ENCODE peak calls at places on chromosome 3, in six cellular contexts. A, Z, G, C, B and Y are unnamed samples.

GRCh38 chr3:12954891-12955650 is 113.7 kb upstream of the RPL32 start:
- DNase-seq in A (no peak), Z (peak; percentile 88), G (no peak), C (no peak), B (no peak), Y (peak; percentile 75)

GRCh38 chr3:50616003-50616769 is 765 bp upstream of the MAPKAPK3 start:
- DNase-seq in A (peak; percentile 80), Z (peak; percentile 90), G (peak; percentile 74), C (no peak), B (peak; percentile 90), Y (peak; percentile 82)

GRCh38 chr3:140242818-140243276 is 307.9 kb downstream of the CLSTN2 start:
- DNase-seq in A (no peak), Z (no peak), G (no peak), C (no peak), B (no peak), Y (no peak)

GRCh38 chr3:184231671-184232070 is 2.3 kb downstream of the VWA5B2 start:
- DNase-seq in A (no peak), Z (no peak), G (no peak), C (no peak), B (no peak), Y (no peak)

GRCh38 chr3:127304121-127304744 is 16.4 kb upstream of the PRR20G start:
- DNase-seq in A (peak; percentile 8), Z (peak; percentile 80), G (peak; percentile 69), C (no peak), B (no peak), Y (no peak)

GRCh38 chr3:32410367-32411246 is 19.0 kb downstream of the CMTM7 start:
- DNase-seq in A (no peak), Z (no peak), G (no peak), C (no peak), B (no peak), Y (peak; percentile 40)

GRCh38 chr3:183981990-183982658 is 35.6 kb downstream of the ABCC5 start:
- DNase-seq in A (no peak), Z (no peak), G (no peak), C (no peak), B (no peak), Y (no peak)

GRCh38 chr3:170768334-170768801 is 101.6 kb downstream of the RPL22L1 start:
- DNase-seq in A (no peak), Z (no peak), G (no peak), C (no peak), B (no peak), Y (no peak)

GRCh38 chr3:152595975-152596832 is 238.7 kb upstream of the P2RY1 start:
- DNase-seq in A (peak; percentile 81), Z (no peak), G (peak; percentile 43), C (peak; percentile 88), B (no peak), Y (peak; percentile 50)

GRCh38 chr3:179148446-179149238 is 485 bp downstream of the PIK3CA start:
- DNase-seq in A (peak; percentile 55), Z (peak; percentile 71), G (peak; percentile 7), C (no peak), B (peak; percentile 76), Y (peak; percentile 37)

GRCh38 chr3:12508316-12508715 is 24.0 kb downstream of the TSEN2 start:
- DNase-seq in A (no peak), Z (no peak), G (no peak), C (no peak), B (no peak), Y (no peak)

GRCh38 chr3:96814581-96815567 is at the start of gene EPHA6:
- DNase-seq in A (no peak), Z (peak; percentile 19), G (no peak), C (no peak), B (peak; percentile 65), Y (no peak)

GRCh38 chr3:76044601-76045600 is 259.6 kb upstream of the ZNF717 start:
- DNase-seq in A (no peak), Z (peak; percentile 27), G (no peak), C (no peak), B (peak; percentile 74), Y (no peak)

GRCh38 chr3:1954632-1955031 is 144.0 kb upstream of the CNTN4 start:
- DNase-seq in A (no peak), Z (no peak), G (no peak), C (no peak), B (no peak), Y (no peak)

GRCh38 chr3:134356411-134357040 is 17.7 kb downstream of the AMOTL2 start:
- DNase-seq in A (no peak), Z (no peak), G (no peak), C (no peak), B (no peak), Y (no peak)

GRCh38 chr3:169348276-169348675 is 315.2 kb downstream of the MECOM start:
- DNase-seq in A (no peak), Z (no peak), G (no peak), C (no peak), B (no peak), Y (no peak)

GRCh38 chr3:146157325-146158060 is 3.5 kb downstream of the PLOD2 start:
- DNase-seq in A (no peak), Z (no peak), G (no peak), C (no peak), B (no peak), Y (no peak)

GRCh38 chr3:42572278-42572677 is 9.5 kb downstream of the SEC22C start:
- DNase-seq in A (peak; percentile 74), Z (peak; percentile 58), G (peak; percentile 62), C (no peak), B (peak; percentile 74), Y (peak; percentile 47)

GRCh38 chr3:159711560-159712333 is 276.9 kb upstream of the IL12A start:
- DNase-seq in A (no peak), Z (peak; percentile 16), G (no peak), C (no peak), B (no peak), Y (no peak)

GRCh38 chr3:48952510-48953118 is 34.0 kb downstream of the ARIH2 start:
- DNase-seq in A (no peak), Z (peak; percentile 36), G (peak; percentile 45), C (no peak), B (peak; percentile 79), Y (peak; percentile 18)

GRCh38 chr3:48945856-48946549 is 27.4 kb downstream of the ARIH2 start:
- DNase-seq in A (no peak), Z (no peak), G (no peak), C (no peak), B (no peak), Y (no peak)

GRCh38 chr3:48950051-48950450 is 31.4 kb downstream of the ARIH2 start:
- DNase-seq in A (no peak), Z (no peak), G (no peak), C (no peak), B (no peak), Y (no peak)

GRCh38 chr3:48945432-48945831 is 26.8 kb downstream of the ARIH2 start:
- DNase-seq in A (no peak), Z (no peak), G (no peak), C (no peak), B (no peak), Y (no peak)

GRCh38 chr3:48949376-48949717 is 30.7 kb downstream of the ARIH2 start:
- DNase-seq in A (no peak), Z (no peak), G (no peak), C (no peak), B (no peak), Y (no peak)
- H3K27ac ChIP-seq in A (no peak overlapping the region), Z (no peak overlapping the region), G (no peak overlapping the region), C (no peak overlapping the region), B (no peak overlapping the region), Y (no peak overlapping the region)

DNA sequence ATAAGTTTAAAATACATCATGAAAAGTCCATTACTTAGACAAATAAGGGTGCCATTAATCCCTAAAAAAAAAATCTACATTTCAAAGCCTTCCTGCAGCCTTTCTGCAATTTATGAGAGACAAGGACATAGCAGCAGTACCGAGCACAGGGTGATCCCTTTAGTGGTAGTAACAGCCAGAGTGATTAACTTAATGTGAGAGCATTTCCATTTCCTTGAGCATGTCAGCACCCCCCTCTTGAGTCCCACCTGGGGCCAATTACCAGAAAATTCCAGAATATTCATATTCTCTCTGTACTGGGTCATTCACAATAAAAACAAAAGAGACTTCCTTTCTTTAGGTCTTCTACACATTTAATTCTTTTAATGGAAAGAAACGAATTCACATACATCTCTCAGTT is 546.9 kb upstream of the CCDC54 start:
- DNase-seq in A (no peak), Z (no peak), G (no peak), C (no peak), B (no peak), Y (no peak)
- TF ChIP-seq CTCF in A (no peak), Z (no peak), G (no peak), C (no peak), B (no peak), Y (no peak)

DNA sequence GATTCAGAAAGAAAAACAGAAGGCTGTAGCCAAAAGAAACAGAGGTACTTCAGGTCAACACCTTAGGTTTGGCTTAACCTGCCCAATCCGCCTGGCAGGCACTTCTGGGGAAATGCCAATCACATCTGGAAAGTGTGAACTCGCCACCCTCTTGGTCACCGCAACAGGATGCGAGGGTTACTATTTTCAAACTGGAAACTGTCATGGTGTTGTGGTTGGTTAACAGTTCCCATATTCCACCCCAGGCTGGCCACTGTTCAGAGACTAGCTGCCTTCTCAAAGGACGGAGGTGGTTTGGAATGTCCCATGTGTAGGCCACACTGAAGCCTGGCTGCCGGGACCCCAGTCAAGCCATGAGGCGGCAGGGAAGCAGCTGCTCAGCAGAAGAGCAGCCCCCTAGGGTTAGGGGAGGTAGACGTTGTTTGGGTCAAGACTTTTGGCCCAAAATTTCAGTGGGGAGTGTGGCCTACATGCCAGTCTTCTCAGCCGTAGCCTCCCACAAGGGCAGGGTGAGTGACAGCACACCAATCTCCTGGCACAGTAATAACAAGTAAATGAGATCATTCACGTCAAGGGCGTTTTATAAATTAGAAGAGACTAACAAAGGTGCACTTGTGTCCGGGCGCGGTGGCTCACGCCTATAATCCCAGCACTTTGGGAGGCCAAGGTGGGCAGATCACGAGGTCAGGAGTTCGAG is 54.6 kb downstream of the UMPS start:
- DNase-seq in A (no peak), Z (no peak), G (no peak), C (peak; percentile 90), B (no peak), Y (no peak)
- TF ChIP-seq GABPA in A (no peak), Z (no peak), G (no peak), C (no peak), B (no peak), Y (no peak)

DNA sequence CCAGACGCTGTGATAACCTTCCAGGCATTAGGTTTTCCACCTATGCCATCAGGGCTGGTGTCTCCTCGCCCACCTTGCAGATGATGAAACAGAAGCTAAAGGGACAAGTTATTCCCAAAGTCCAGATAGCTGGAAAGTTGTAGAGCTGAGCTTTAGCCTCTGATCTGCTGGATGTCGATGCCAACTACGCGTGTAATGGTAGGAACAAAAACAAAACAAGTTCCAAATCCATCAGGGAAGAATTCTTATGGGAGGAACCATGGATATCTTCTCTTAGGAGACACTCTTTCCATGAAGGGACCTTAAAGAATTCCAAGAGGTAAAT is 28.1 kb upstream of the RHO start:
- DNase-seq in A (no peak), Z (no peak), G (no peak), C (no peak), B (no peak), Y (no peak)
- H3K27ac ChIP-seq in A (no peak overlapping the region), Z (no peak overlapping the region), G (no peak overlapping the region), C (no peak overlapping the region), B (no peak overlapping the region), Y (no peak overlapping the region)